ENCODE peak calls at places on chromosomes 13 and 19, in nine cellular contexts. N is IMR-90, R is GM23338, L is stomach, P is left ventricle myocardium inferior, Y is ascending aorta, Q is bronchial epithelial cell, V is ovary, E is mesothelial cell of epicardium. I is an unnamed sample.

GRCh38 chr13:96730676-96731075 is 263.6 kb downstream of the OXGR1 start:
- DNase-seq in N (no peak), R (no peak), L (no peak), P (no peak), Y (no peak), Q (no peak), V (no peak), E (no peak), I (no peak)

GRCh38 chr13:42947925-42948324 is 44.1 kb downstream of the EPSTI1 start:
- DNase-seq in N (no peak), R (no peak), L (no peak), P (no peak), Y (no peak), Q (no peak), V (no peak), E (no peak), I (no peak)

GRCh38 chr19:49983645-49984229 is 22.8 kb upstream of the SIGLEC11 start:
- DNase-seq in N (peak; percentile 37), R (peak; percentile 80), L (peak; percentile 67), P (peak; percentile 32), Y (peak; percentile 74), Q (peak; percentile 26), V (peak; percentile 66), E (peak; percentile 80), I (no peak)

GRCh38 chr19:3096267-3096901 is 2.2 kb downstream of the GNA11 start:
- DNase-seq in N (no peak), R (no peak), L (no peak), P (no peak), Y (no peak), Q (no peak), V (no peak), E (no peak), I (peak; percentile 82)

GRCh38 chr19:46022431-46023310 is at the start of gene PGLYRP1:
- DNase-seq in N (no peak), R (peak; percentile 79), L (no peak), P (no peak), Y (peak; percentile 59), Q (no peak), V (no peak), E (no peak), I (no peak)

GRCh38 chr13:21231426-21231945 is 55.0 kb downstream of the MRPL57 start:
- DNase-seq in N (no peak), R (no peak), L (no peak), P (no peak), Y (no peak), Q (no peak), V (no peak), E (no peak), I (no peak)

GRCh38 chr19:18362934-18363542 is 22.6 kb downstream of the PGPEP1 start:
- DNase-seq in N (no peak), R (no peak), L (no peak), P (no peak), Y (no peak), Q (no peak), V (no peak), E (no peak), I (no peak)

GRCh38 chr13:75202981-75203380 is 279.0 kb downstream of the TBC1D4 start:
- DNase-seq in N (no peak), R (no peak), L (no peak), P (no peak), Y (no peak), Q (no peak), V (no peak), E (no peak), I (no peak)

GRCh38 chr13:99932912-99933311 is 38.7 kb downstream of the ZIC5 start:
- DNase-seq in N (no peak), R (no peak), L (no peak), P (no peak), Y (no peak), Q (peak; percentile 14), V (no peak), E (no peak), I (no peak)

DNA sequence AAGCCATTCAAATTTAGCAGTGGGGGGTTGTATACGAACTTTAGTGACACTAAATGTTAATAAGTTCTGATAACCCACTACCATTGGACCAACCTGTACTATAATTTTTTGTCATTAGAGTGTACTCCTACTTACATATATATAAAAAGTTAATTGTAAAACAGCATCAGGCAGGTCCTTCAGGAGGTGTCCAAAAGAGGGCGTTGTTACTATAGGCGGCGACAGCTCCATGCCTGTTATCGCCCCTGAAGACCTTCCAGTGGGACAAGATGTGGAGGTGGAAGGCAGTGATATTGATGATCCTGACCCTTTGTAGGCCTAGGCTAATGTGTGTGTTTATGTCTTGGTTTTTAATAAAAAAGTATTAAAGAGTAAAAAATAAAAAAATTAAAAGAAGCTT is 27.5 kb downstream of the SPRYD7 start:
- DNase-seq in N (no peak), R (peak; percentile 39), L (no peak), P (no peak), Y (no peak), Q (no peak), V (no peak), E (no peak), I (no peak)
- TF ChIP-seq CTCF in N (no peak), R (peak; percentile 57), L (no peak), P (no peak), Y (no peak), Q (no peak), V (no peak), E (no peak), I (peak; percentile 43)

GRCh38 chr19:33311326-33311682 is 9.0 kb upstream of the CEBPA start:
- DNase-seq in N (no peak), R (no peak), L (peak; percentile 68), P (no peak), Y (no peak), Q (no peak), V (no peak), E (no peak), I (no peak)
- TF ChIP-seq CTCF in N (no peak), R (peak; percentile 48), L (peak; percentile 70), P (no peak), Y (no peak), Q (peak; percentile 41), V (no peak), E (no peak), I (peak; percentile 24)

GRCh38 chr13:48068952-48069351 is 26.0 kb downstream of the MED4 start:
- DNase-seq in N (no peak), R (peak; percentile 9), L (no peak), P (no peak), Y (no peak), Q (no peak), V (no peak), E (no peak), I (no peak)

GRCh38 chr13:48066310-48066989 is 28.5 kb downstream of the MED4 start:
- DNase-seq in N (peak; percentile 16), R (no peak), L (no peak), P (no peak), Y (no peak), Q (peak; percentile 70), V (no peak), E (no peak), I (no peak)

GRCh38 chr13:48069573-48069972 is 25.3 kb downstream of the MED4 start:
- DNase-seq in N (no peak), R (no peak), L (no peak), P (no peak), Y (no peak), Q (no peak), V (no peak), E (no peak), I (no peak)

GRCh38 chr13:48070942-48071341 is 24.0 kb downstream of the MED4 start:
- DNase-seq in N (no peak), R (no peak), L (no peak), P (no peak), Y (no peak), Q (no peak), V (no peak), E (no peak), I (no peak)

DNA sequence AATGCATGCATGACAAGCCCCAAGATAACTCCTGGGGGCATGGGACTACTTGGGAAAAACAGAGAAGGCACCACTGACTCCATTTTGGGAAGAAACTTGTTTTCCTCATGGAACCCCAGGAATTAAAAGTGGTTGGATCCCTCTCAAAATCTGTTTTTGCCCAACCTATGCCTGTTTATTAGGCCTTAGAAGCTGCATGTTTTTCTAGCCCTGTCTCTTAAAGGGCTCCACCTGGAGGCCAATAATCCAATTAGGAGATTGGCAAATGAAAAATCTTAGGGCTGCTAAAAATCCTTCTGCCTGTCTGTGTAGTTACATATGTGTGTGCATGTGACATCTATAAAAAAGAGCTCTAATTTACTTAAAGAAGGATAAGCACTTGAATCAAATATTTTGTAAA is 26.9 kb downstream of the MED4 start:
- DNase-seq in N (no peak), R (no peak), L (no peak), P (no peak), Y (no peak), Q (no peak), V (no peak), E (no peak), I (no peak)
- TF ChIP-seq CTCF in N (no peak), R (no peak), L (no peak), P (peak; percentile 15), Y (no peak), Q (no peak), V (no peak), E (no peak), I (peak; percentile 59)

GRCh38 chr19:44800461-44800860 is 8.4 kb upstream of the BCAM start:
- DNase-seq in N (peak; percentile 61), R (peak; percentile 96), L (peak; percentile 87), P (peak; percentile 83), Y (peak; percentile 91), Q (peak; percentile 60), V (peak; percentile 83), E (peak; percentile 95), I (no peak)
- TF ChIP-seq CTCF in N (peak; percentile 96), R (peak; percentile 91), L (peak; percentile 89), P (peak; percentile 94), Y (peak; percentile 90), Q (peak; percentile 98), V (peak; percentile 95), E (peak; percentile 91), I (peak; percentile 86)

GRCh38 chr13:53201454-53202225 is 173.0 kb downstream of the OLFM4 start:
- DNase-seq in N (no peak), R (peak; percentile 65), L (no peak), P (peak; percentile 14), Y (no peak), Q (no peak), V (no peak), E (no peak), I (peak; percentile 93)
- TF ChIP-seq CTCF in N (no peak), R (peak; percentile 40), L (peak; percentile 8), P (peak; percentile 20), Y (no peak), Q (peak; percentile 41), V (no peak), E (peak; percentile 9), I (peak; percentile 53)